ENCODE peak calls at places on chromosomes 4 and X, in ten cellular contexts. One of them, this sample, is unnamed.

GRCh38 chr4:84483738-84484137 is 15.4 kb downstream of the NKX6-1 start:
- DNase-seq in LoVo: no peak
- DNase-seq in cardiac fibroblast: no peak
- DNase-seq in cardiac muscle cell: no peak
- DNase-seq in NCI-H2029: no peak
- DNase-seq in AG08396: no peak
- DNase-seq in activated CD4-positive, alpha-beta T cell treated with anti-CD3 and anti-CD28 coated beads for 1 hour: no peak
- DNase-seq in stromal cell of bone marrow: no peak
- DNase-seq in Right ventricle myocardium inferior: no peak
- DNase-seq in thyroid gland: no peak
- DNase-seq in this sample: no peak

GRCh38 chr4:4852591-4853362 is 6.7 kb upstream of the MSX1 start:
- DNase-seq in LoVo: no peak
- DNase-seq in NCI-H2029: no peak
- DNase-seq in cardiac fibroblast: peak; percentile 60
- DNase-seq in activated CD4-positive, alpha-beta T cell treated with anti-CD3 and anti-CD28 coated beads for 1 hour: no peak
- DNase-seq in stromal cell of bone marrow: peak; percentile 63
- DNase-seq in AG08396: peak; percentile 67
- DNase-seq in cardiac muscle cell: peak; percentile 69
- DNase-seq in thyroid gland: no peak
- DNase-seq in Right ventricle myocardium inferior: no peak
- DNase-seq in this sample: no peak

GRCh38 chrX:137031517-137032377 is 2.0 kb downstream of the GPR101 start:
- DNase-seq in AG08396: peak; percentile 69
- DNase-seq in cardiac fibroblast: peak; percentile 42
- DNase-seq in stromal cell of bone marrow: peak; percentile 3
- DNase-seq in LoVo: no peak
- DNase-seq in activated CD4-positive, alpha-beta T cell treated with anti-CD3 and anti-CD28 coated beads for 1 hour: no peak
- DNase-seq in Right ventricle myocardium inferior: no peak
- DNase-seq in thyroid gland: no peak
- DNase-seq in NCI-H2029: no peak
- DNase-seq in cardiac muscle cell: peak; percentile 49
- DNase-seq in this sample: no peak

GRCh38 chrX:12080265-12080664 is 58.0 kb upstream of the FRMPD4 start:
- DNase-seq in activated CD4-positive, alpha-beta T cell treated with anti-CD3 and anti-CD28 coated beads for 1 hour: no peak
- DNase-seq in thyroid gland: no peak
- DNase-seq in AG08396: peak; percentile 17
- DNase-seq in cardiac fibroblast: peak; percentile 68
- DNase-seq in Right ventricle myocardium inferior: no peak
- DNase-seq in NCI-H2029: no peak
- DNase-seq in cardiac muscle cell: peak; percentile 63
- DNase-seq in LoVo: peak; percentile 15
- DNase-seq in stromal cell of bone marrow: peak; percentile 18
- DNase-seq in this sample: peak; percentile 4

GRCh38 chrX:40964633-40965586 is 120.3 kb upstream of the USP9X start:
- DNase-seq in stromal cell of bone marrow: no peak
- DNase-seq in LoVo: no peak
- DNase-seq in cardiac fibroblast: no peak
- DNase-seq in Right ventricle myocardium inferior: no peak
- DNase-seq in AG08396: no peak
- DNase-seq in activated CD4-positive, alpha-beta T cell treated with anti-CD3 and anti-CD28 coated beads for 1 hour: no peak
- DNase-seq in NCI-H2029: no peak
- DNase-seq in cardiac muscle cell: no peak
- DNase-seq in thyroid gland: no peak
- DNase-seq in this sample: no peak

GRCh38 chr4:40301592-40301991 is 33.5 kb upstream of the CHRNA9 start:
- DNase-seq in cardiac muscle cell: no peak
- DNase-seq in NCI-H2029: no peak
- DNase-seq in stromal cell of bone marrow: no peak
- DNase-seq in thyroid gland: no peak
- DNase-seq in LoVo: no peak
- DNase-seq in Right ventricle myocardium inferior: no peak
- DNase-seq in AG08396: no peak
- DNase-seq in cardiac fibroblast: no peak
- DNase-seq in activated CD4-positive, alpha-beta T cell treated with anti-CD3 and anti-CD28 coated beads for 1 hour: peak; percentile 63
- DNase-seq in this sample: no peak

GRCh38 chrX:131792789-131793462 is 230.2 kb upstream of the STK26 start:
- DNase-seq in NCI-H2029: no peak
- DNase-seq in activated CD4-positive, alpha-beta T cell treated with anti-CD3 and anti-CD28 coated beads for 1 hour: no peak
- DNase-seq in cardiac muscle cell: no peak
- DNase-seq in thyroid gland: no peak
- DNase-seq in LoVo: no peak
- DNase-seq in stromal cell of bone marrow: peak; percentile 75
- DNase-seq in AG08396: peak; percentile 66
- DNase-seq in cardiac fibroblast: no peak
- DNase-seq in Right ventricle myocardium inferior: no peak
- DNase-seq in this sample: peak; percentile 90

GRCh38 chr4:122958505-122958904 is 36.1 kb upstream of the NUDT6 start:
- DNase-seq in cardiac muscle cell: no peak
- DNase-seq in NCI-H2029: no peak
- DNase-seq in cardiac fibroblast: no peak
- DNase-seq in stromal cell of bone marrow: no peak
- DNase-seq in thyroid gland: no peak
- DNase-seq in LoVo: no peak
- DNase-seq in Right ventricle myocardium inferior: no peak
- DNase-seq in AG08396: no peak
- DNase-seq in activated CD4-positive, alpha-beta T cell treated with anti-CD3 and anti-CD28 coated beads for 1 hour: no peak
- DNase-seq in this sample: no peak

GRCh38 chrX:31604629-31605221 is 532.9 kb upstream of the FTHL17 start:
- DNase-seq in Right ventricle myocardium inferior: no peak
- DNase-seq in cardiac fibroblast: no peak
- DNase-seq in stromal cell of bone marrow: no peak
- DNase-seq in thyroid gland: no peak
- DNase-seq in NCI-H2029: no peak
- DNase-seq in AG08396: no peak
- DNase-seq in cardiac muscle cell: no peak
- DNase-seq in LoVo: no peak
- DNase-seq in activated CD4-positive, alpha-beta T cell treated with anti-CD3 and anti-CD28 coated beads for 1 hour: no peak
- DNase-seq in this sample: no peak

GRCh38 chr4:76950846-76951321 is 1.3 kb downstream of the SEPTIN11 start:
- DNase-seq in stromal cell of bone marrow: no peak
- DNase-seq in NCI-H2029: peak; percentile 15
- DNase-seq in cardiac fibroblast: peak; percentile 52
- DNase-seq in LoVo: no peak
- DNase-seq in thyroid gland: no peak
- DNase-seq in activated CD4-positive, alpha-beta T cell treated with anti-CD3 and anti-CD28 coated beads for 1 hour: no peak
- DNase-seq in AG08396: peak; percentile 35
- DNase-seq in Right ventricle myocardium inferior: peak; percentile 57
- DNase-seq in cardiac muscle cell: peak; percentile 52
- DNase-seq in this sample: no peak

GRCh38 chrX:96685205-96686099 is 810 bp downstream of the DIAPH2 start:
- DNase-seq in cardiac fibroblast: peak; percentile 55
- DNase-seq in Right ventricle myocardium inferior: peak; percentile 65
- DNase-seq in activated CD4-positive, alpha-beta T cell treated with anti-CD3 and anti-CD28 coated beads for 1 hour: no peak
- DNase-seq in LoVo: peak; percentile 17
- DNase-seq in thyroid gland: peak; percentile 4
- DNase-seq in NCI-H2029: no peak
- DNase-seq in stromal cell of bone marrow: no peak
- DNase-seq in cardiac muscle cell: peak; percentile 56
- DNase-seq in AG08396: peak; percentile 14
- DNase-seq in this sample: peak; percentile 4

GRCh38 chr4:78518551-78518950 is 33.0 kb upstream of the ANXA3 start:
- DNase-seq in Right ventricle myocardium inferior: no peak
- DNase-seq in cardiac muscle cell: peak; percentile 34
- DNase-seq in AG08396: no peak
- DNase-seq in activated CD4-positive, alpha-beta T cell treated with anti-CD3 and anti-CD28 coated beads for 1 hour: no peak
- DNase-seq in thyroid gland: no peak
- DNase-seq in NCI-H2029: no peak
- DNase-seq in cardiac fibroblast: peak; percentile 72
- DNase-seq in stromal cell of bone marrow: no peak
- DNase-seq in LoVo: no peak
- DNase-seq in this sample: no peak

GRCh38 chr4:184503869-184504300 is 29.5 kb upstream of the IRF2 start:
- DNase-seq in cardiac muscle cell: peak; percentile 9
- DNase-seq in AG08396: no peak
- DNase-seq in stromal cell of bone marrow: no peak
- DNase-seq in NCI-H2029: peak; percentile 4
- DNase-seq in cardiac fibroblast: no peak
- DNase-seq in thyroid gland: no peak
- DNase-seq in LoVo: no peak
- DNase-seq in activated CD4-positive, alpha-beta T cell treated with anti-CD3 and anti-CD28 coated beads for 1 hour: no peak
- DNase-seq in Right ventricle myocardium inferior: no peak
- DNase-seq in this sample: no peak

GRCh38 chr4:52950226-52950625 is 88.1 kb downstream of the RASL11B start:
- DNase-seq in AG08396: no peak
- DNase-seq in LoVo: no peak
- DNase-seq in cardiac fibroblast: no peak
- DNase-seq in Right ventricle myocardium inferior: no peak
- DNase-seq in NCI-H2029: no peak
- DNase-seq in thyroid gland: no peak
- DNase-seq in cardiac muscle cell: no peak
- DNase-seq in activated CD4-positive, alpha-beta T cell treated with anti-CD3 and anti-CD28 coated beads for 1 hour: no peak
- DNase-seq in stromal cell of bone marrow: no peak
- DNase-seq in this sample: no peak

GRCh38 chrX:72003811-72004750 is 93.4 kb downstream of the NHSL2 start:
- DNase-seq in Right ventricle myocardium inferior: peak; percentile 50
- DNase-seq in cardiac fibroblast: peak; percentile 43
- DNase-seq in thyroid gland: peak; percentile 72
- DNase-seq in cardiac muscle cell: peak; percentile 52
- DNase-seq in activated CD4-positive, alpha-beta T cell treated with anti-CD3 and anti-CD28 coated beads for 1 hour: no peak
- DNase-seq in stromal cell of bone marrow: no peak
- DNase-seq in LoVo: no peak
- DNase-seq in NCI-H2029: no peak
- DNase-seq in AG08396: no peak
- DNase-seq in this sample: no peak

GRCh38 chrX:129823115-129823514 is 20.6 kb downstream of the ZDHHC9 start:
- DNase-seq in stromal cell of bone marrow: no peak
- DNase-seq in cardiac muscle cell: peak; percentile 65
- DNase-seq in thyroid gland: peak; percentile 18
- DNase-seq in cardiac fibroblast: peak; percentile 61
- DNase-seq in activated CD4-positive, alpha-beta T cell treated with anti-CD3 and anti-CD28 coated beads for 1 hour: peak; percentile 19
- DNase-seq in LoVo: no peak
- DNase-seq in Right ventricle myocardium inferior: no peak
- DNase-seq in AG08396: peak; percentile 31
- DNase-seq in NCI-H2029: peak; percentile 15
- DNase-seq in this sample: peak; percentile 29

GRCh38 chrX:39427492-39428289 is 626.4 kb downstream of the MID1IP1 start:
- DNase-seq in Right ventricle myocardium inferior: no peak
- DNase-seq in cardiac muscle cell: peak; percentile 21
- DNase-seq in NCI-H2029: no peak
- DNase-seq in cardiac fibroblast: peak; percentile 6
- DNase-seq in AG08396: peak; percentile 23
- DNase-seq in activated CD4-positive, alpha-beta T cell treated with anti-CD3 and anti-CD28 coated beads for 1 hour: no peak
- DNase-seq in LoVo: no peak
- DNase-seq in thyroid gland: no peak
- DNase-seq in stromal cell of bone marrow: peak; percentile 44
- DNase-seq in this sample: peak; percentile 1

GRCh38 chr4:101156619-101157310 is 190.6 kb downstream of the PPP3CA start:
- DNase-seq in cardiac fibroblast: no peak
- DNase-seq in activated CD4-positive, alpha-beta T cell treated with anti-CD3 and anti-CD28 coated beads for 1 hour: no peak
- DNase-seq in stromal cell of bone marrow: no peak
- DNase-seq in Right ventricle myocardium inferior: no peak
- DNase-seq in cardiac muscle cell: no peak
- DNase-seq in LoVo: no peak
- DNase-seq in NCI-H2029: no peak
- DNase-seq in AG08396: no peak
- DNase-seq in thyroid gland: no peak
- DNase-seq in this sample: no peak

GRCh38 chr4:174669278-174669677 is 147.0 kb upstream of the HPGD start:
- DNase-seq in thyroid gland: no peak
- DNase-seq in NCI-H2029: no peak
- DNase-seq in Right ventricle myocardium inferior: no peak
- DNase-seq in cardiac fibroblast: peak; percentile 85
- DNase-seq in LoVo: peak; percentile 62
- DNase-seq in cardiac muscle cell: peak; percentile 88
- DNase-seq in AG08396: peak; percentile 7
- DNase-seq in activated CD4-positive, alpha-beta T cell treated with anti-CD3 and anti-CD28 coated beads for 1 hour: no peak
- DNase-seq in stromal cell of bone marrow: peak; percentile 77
- DNase-seq in this sample: peak; percentile 56

GRCh38 chr4:6529021-6529420 is 46.0 kb upstream of the MAN2B2 start:
- DNase-seq in Right ventricle myocardium inferior: no peak
- DNase-seq in stromal cell of bone marrow: no peak
- DNase-seq in LoVo: no peak
- DNase-seq in thyroid gland: no peak
- DNase-seq in NCI-H2029: no peak
- DNase-seq in AG08396: no peak
- DNase-seq in cardiac fibroblast: no peak
- DNase-seq in activated CD4-positive, alpha-beta T cell treated with anti-CD3 and anti-CD28 coated beads for 1 hour: no peak
- DNase-seq in cardiac muscle cell: no peak
- DNase-seq in this sample: no peak

GRCh38 chr4:150781108-150781663 is 199.2 kb downstream of the MAB21L2 start:
- DNase-seq in activated CD4-positive, alpha-beta T cell treated with anti-CD3 and anti-CD28 coated beads for 1 hour: no peak
- DNase-seq in NCI-H2029: no peak
- DNase-seq in stromal cell of bone marrow: no peak
- DNase-seq in LoVo: no peak
- DNase-seq in cardiac muscle cell: no peak
- DNase-seq in cardiac fibroblast: no peak
- DNase-seq in thyroid gland: no peak
- DNase-seq in AG08396: no peak
- DNase-seq in Right ventricle myocardium inferior: no peak
- DNase-seq in this sample: no peak

GRCh38 chr4:144650311-144650820 is 4.4 kb downstream of the HHIP start:
- DNase-seq in activated CD4-positive, alpha-beta T cell treated with anti-CD3 and anti-CD28 coated beads for 1 hour: no peak
- DNase-seq in thyroid gland: no peak
- DNase-seq in Right ventricle myocardium inferior: no peak
- DNase-seq in cardiac fibroblast: no peak
- DNase-seq in LoVo: no peak
- DNase-seq in AG08396: no peak
- DNase-seq in stromal cell of bone marrow: no peak
- DNase-seq in NCI-H2029: no peak
- DNase-seq in cardiac muscle cell: no peak
- DNase-seq in this sample: no peak

GRCh38 chr4:115260195-115260594 is 146.8 kb upstream of the NDST4 start:
- DNase-seq in AG08396: no peak
- DNase-seq in NCI-H2029: no peak
- DNase-seq in LoVo: no peak
- DNase-seq in stromal cell of bone marrow: no peak
- DNase-seq in Right ventricle myocardium inferior: no peak
- DNase-seq in cardiac fibroblast: no peak
- DNase-seq in thyroid gland: no peak
- DNase-seq in cardiac muscle cell: no peak
- DNase-seq in activated CD4-positive, alpha-beta T cell treated with anti-CD3 and anti-CD28 coated beads for 1 hour: no peak
- DNase-seq in this sample: no peak

GRCh38 chr4:58456727-58457384 is 1346.7 kb upstream of the IGFBP7 start:
- DNase-seq in cardiac muscle cell: no peak
- DNase-seq in AG08396: no peak
- DNase-seq in LoVo: no peak
- DNase-seq in stromal cell of bone marrow: no peak
- DNase-seq in cardiac fibroblast: no peak
- DNase-seq in thyroid gland: no peak
- DNase-seq in activated CD4-positive, alpha-beta T cell treated with anti-CD3 and anti-CD28 coated beads for 1 hour: no peak
- DNase-seq in Right ventricle myocardium inferior: peak; percentile 59
- DNase-seq in NCI-H2029: no peak
- DNase-seq in this sample: no peak